ENCODE peak calls at places on chromosomes 2 and 18, in seven cellular contexts. V, L, C, E, A, Z and U are unnamed samples. For H3K4me1, the result is how much of the 10 kb centered on the place peaks cover.

GRCh38 chr18:26335139-26335933 is 109.1 kb downstream of the TAF4B start:
- DNase-seq in V (no peak), L (no peak), C (no peak), E (no peak), A (no peak), Z (no peak), U (no peak)

GRCh38 chr2:240725266-240726060 is 33.8 kb downstream of the AQP12A start:
- DNase-seq in V (no peak), L (no peak), C (no peak), E (no peak), A (no peak), Z (no peak), U (no peak)

GRCh38 chr2:212135739-212136138 is 402.9 kb downstream of the ERBB4 start:
- DNase-seq in V (no peak), L (no peak), C (no peak), E (no peak), A (no peak), Z (no peak), U (no peak)

GRCh38 chr18:59109375-59109774 is 30.3 kb upstream of the SEC11C start:
- DNase-seq in V (no peak), L (no peak), C (no peak), E (peak), A (no peak), Z (no peak), U (no peak)

GRCh38 chr2:156323754-156324153 is 8.8 kb downstream of the NR4A2 start:
- DNase-seq in V (no peak), L (no peak), C (no peak), E (no peak), A (no peak), Z (no peak), U (no peak)

GRCh38 chr2:3659447-3660432 is 1.7 kb downstream of the ALLC start:
- DNase-seq in V (no peak), L (no peak), C (peak), E (no peak), A (no peak), Z (no peak), U (no peak)

GRCh38 chr2:73982140-73982617 is 2.5 kb upstream of the TET3 start:
- DNase-seq in V (no peak), L (no peak), C (no peak), E (no peak), A (no peak), Z (no peak), U (peak)

GRCh38 chr2:241279828-241280227 is 35.6 kb downstream of the HDLBP start:
- DNase-seq in V (no peak), L (no peak), C (no peak), E (no peak), A (no peak), Z (peak), U (no peak)

GRCh38 chr2:5693288-5694015 is 1.3 kb downstream of the SOX11 start:
- DNase-seq in V (no peak), L (no peak), C (no peak), E (no peak), A (no peak), Z (no peak), U (no peak)

GRCh38 chr2:235663877-235664276 is 170.0 kb downstream of the AGAP1 start:
- DNase-seq in V (no peak), L (no peak), C (no peak), E (no peak), A (no peak), Z (no peak), U (no peak)

GRCh38 chr2:10302479-10303173 is at the start of gene HPCAL1:
- DNase-seq in V (peak), L (peak), C (peak), E (peak), A (peak), Z (peak), U (peak)

GRCh38 chr2:3313845-3314375 is 63.7 kb downstream of the EIPR1 start:
- DNase-seq in V (no peak), L (no peak), C (no peak), E (no peak), A (no peak), Z (no peak), U (peak)

GRCh38 chr2:236262238-236262637 is 2.0 kb downstream of the ASB18 start:
- DNase-seq in V (no peak), L (no peak), C (peak), E (no peak), A (no peak), Z (no peak), U (no peak)

GRCh38 chr2:119809329-119810038 is 49.8 kb downstream of the PTPN4 start:
- DNase-seq in V (no peak), L (no peak), C (peak), E (no peak), A (no peak), Z (no peak), U (no peak)

GRCh38 chr2:184646177-184646576 is 47.8 kb downstream of the ZNF804A start:
- DNase-seq in V (no peak), L (no peak), C (no peak), E (no peak), A (no peak), Z (no peak), U (no peak)

GRCh38 chr2:149410701-149411484 is 80.5 kb downstream of the LYPD6 start:
- DNase-seq in V (no peak), L (no peak), C (no peak), E (no peak), A (no peak), Z (no peak), U (no peak)

GRCh38 chr2:235852528-235852920 is 315.7 kb downstream of the GBX2 start:
- DNase-seq in V (no peak), L (no peak), C (no peak), E (peak), A (no peak), Z (no peak), U (no peak)

GRCh38 chr2:237594514-237594871 is 4.0 kb upstream of the RAB17 start:
- DNase-seq in V (no peak), L (no peak), C (no peak), E (no peak), A (no peak), Z (no peak), U (peak)

GRCh38 chr2:10963155-10963554 is 51.4 kb downstream of the KCNF1 start:
- DNase-seq in V (no peak), L (no peak), C (no peak), E (no peak), A (no peak), Z (no peak), U (peak)

GRCh38 chr2:178199334-178199733 is 5.0 kb downstream of the OSBPL6 start:
- DNase-seq in V (no peak), L (no peak), C (no peak), E (no peak), A (no peak), Z (no peak), U (no peak)
- H3K4me1 ChIP-seq in V (under half), L (under half), C (under half), E (under half), A (under half), Z (under half), U (under half)

GRCh38 chr18:77087391-77088141 is 45.0 kb downstream of the MBP start:
- DNase-seq in V (no peak), L (no peak), C (no peak), E (peak), A (no peak), Z (no peak), U (peak)

GRCh38 chr18:77086034-77086433 is 46.5 kb downstream of the MBP start:
- DNase-seq in V (no peak), L (no peak), C (no peak), E (no peak), A (no peak), Z (no peak), U (no peak)

GRCh38 chr18:77088977-77089795 is 43.4 kb downstream of the MBP start:
- DNase-seq in V (no peak), L (no peak), C (no peak), E (no peak), A (no peak), Z (no peak), U (no peak)

GRCh38 chr18:77084757-77085035 is 47.9 kb downstream of the MBP start:
- DNase-seq in V (no peak), L (no peak), C (no peak), E (no peak), A (no peak), Z (no peak), U (no peak)

GRCh38 chr18:77086656-77087390 is 45.8 kb downstream of the MBP start:
- DNase-seq in V (no peak), L (peak), C (peak), E (no peak), A (no peak), Z (no peak), U (peak)
- H3K4me1 ChIP-seq in V (under half), L (under half), C (under half), E (under half), A (half or more), Z (under half), U (under half)

GRCh38 chr18:45993441-45993840 is 26.3 kb upstream of the EPG5 start:
- DNase-seq in V (no peak), L (no peak), C (no peak), E (no peak), A (no peak), Z (no peak), U (no peak)

GRCh38 chr18:45998244-45998643 is 31.1 kb upstream of the EPG5 start:
- DNase-seq in V (no peak), L (no peak), C (no peak), E (no peak), A (no peak), Z (peak), U (no peak)

GRCh38 chr18:46001074-46001473 is 33.9 kb upstream of the EPG5 start:
- DNase-seq in V (no peak), L (no peak), C (no peak), E (no peak), A (no peak), Z (no peak), U (no peak)

GRCh38 chr18:46001892-46002291 is 34.8 kb upstream of the EPG5 start:
- DNase-seq in V (no peak), L (no peak), C (no peak), E (no peak), A (no peak), Z (no peak), U (no peak)

DNA sequence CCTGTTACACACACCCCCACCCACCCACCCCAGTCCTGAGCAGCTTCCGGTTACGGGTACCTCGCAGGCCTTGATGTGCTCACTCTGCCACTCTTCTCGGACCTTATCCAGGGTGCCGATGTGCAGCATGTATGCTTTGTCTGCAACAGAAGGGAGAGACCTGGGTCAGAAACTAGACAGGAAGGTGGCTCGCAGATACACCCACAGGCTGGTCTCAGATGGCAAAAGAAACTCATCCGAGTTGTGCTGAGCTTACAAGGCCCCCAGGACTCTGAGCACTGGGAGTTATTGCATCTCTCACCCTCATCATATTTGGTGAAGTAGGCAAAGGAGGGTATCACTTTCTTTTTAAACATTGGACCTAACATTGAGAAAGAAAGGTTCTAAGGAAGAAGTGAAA is 30.6 kb upstream of the EPG5 start:
- DNase-seq in V (no peak), L (no peak), C (no peak), E (no peak), A (no peak), Z (peak), U (no peak)
- H3K4me1 ChIP-seq in V (under half), L (under half), C (under half), E (under half), A (under half), Z (under half), U (under half)

GRCh38 chr18:79121746-79122474 is 52.7 kb downstream of the ATP9B start:
- DNase-seq in V (no peak), L (no peak), C (no peak), E (no peak), A (no peak), Z (no peak), U (no peak)

GRCh38 chr18:79117380-79117779 is 48.2 kb downstream of the ATP9B start:
- DNase-seq in V (no peak), L (no peak), C (no peak), E (no peak), A (no peak), Z (no peak), U (no peak)

GRCh38 chr18:79118797-79119196 is 49.6 kb downstream of the ATP9B start:
- DNase-seq in V (no peak), L (no peak), C (no peak), E (no peak), A (no peak), Z (no peak), U (no peak)

GRCh38 chr18:79117791-79118190 is 48.6 kb downstream of the ATP9B start:
- DNase-seq in V (no peak), L (no peak), C (no peak), E (no peak), A (no peak), Z (no peak), U (no peak)
- H3K4me1 ChIP-seq in V (under half), L (under half), C (under half), E (under half), A (under half), Z (under half), U (under half)